ENCODE peak calls at places on chromosome 15, in four cellular contexts. One of them, this sample, is unnamed.

GRCh38 chr15:71153823-71154524 is 38.7 kb downstream of the THSD4 start:
- DNase-seq in stimulated activated naive CD8-positive, alpha-beta T cell treated with anti-CD3 and anti-CD28 coated beads, Interleukin-15, amount 100 ng/mL, for 72 hours: no peak
- DNase-seq in stimulated activated CD8-positive, alpha-beta memory T cell treated with anti-CD3 and anti-CD28 coated beads, Interleukin-4, amount 100 ng/mL, for 4 hours: no peak
- DNase-seq in stimulated activated naive CD4-positive, alpha-beta T cell treated with Interleukin-2 at 50 U/mL for 16 hours: no peak
- DNase-seq in this sample: no peak

GRCh38 chr15:85543741-85544155 is 163.3 kb downstream of the AKAP13 start:
- DNase-seq in stimulated activated naive CD4-positive, alpha-beta T cell treated with Interleukin-2 at 50 U/mL for 16 hours: no peak
- DNase-seq in stimulated activated naive CD8-positive, alpha-beta T cell treated with anti-CD3 and anti-CD28 coated beads, Interleukin-15, amount 100 ng/mL, for 72 hours: peak
- DNase-seq in stimulated activated CD8-positive, alpha-beta memory T cell treated with anti-CD3 and anti-CD28 coated beads, Interleukin-4, amount 100 ng/mL, for 4 hours: peak
- DNase-seq in this sample: no peak

GRCh38 chr15:57334257-57334656 is 42.0 kb upstream of the CGNL1 start:
- DNase-seq in stimulated activated naive CD4-positive, alpha-beta T cell treated with Interleukin-2 at 50 U/mL for 16 hours: no peak
- DNase-seq in stimulated activated naive CD8-positive, alpha-beta T cell treated with anti-CD3 and anti-CD28 coated beads, Interleukin-15, amount 100 ng/mL, for 72 hours: no peak
- DNase-seq in stimulated activated CD8-positive, alpha-beta memory T cell treated with anti-CD3 and anti-CD28 coated beads, Interleukin-4, amount 100 ng/mL, for 4 hours: no peak
- DNase-seq in this sample: no peak

GRCh38 chr15:68310178-68310810 is 32.7 kb downstream of the FEM1B start:
- DNase-seq in stimulated activated CD8-positive, alpha-beta memory T cell treated with anti-CD3 and anti-CD28 coated beads, Interleukin-4, amount 100 ng/mL, for 4 hours: no peak
- DNase-seq in stimulated activated naive CD8-positive, alpha-beta T cell treated with anti-CD3 and anti-CD28 coated beads, Interleukin-15, amount 100 ng/mL, for 72 hours: no peak
- DNase-seq in stimulated activated naive CD4-positive, alpha-beta T cell treated with Interleukin-2 at 50 U/mL for 16 hours: no peak
- DNase-seq in this sample: no peak

GRCh38 chr15:72770673-72771328 is 12.8 kb downstream of the ADPGK start:
- DNase-seq in stimulated activated naive CD4-positive, alpha-beta T cell treated with Interleukin-2 at 50 U/mL for 16 hours: no peak
- DNase-seq in stimulated activated naive CD8-positive, alpha-beta T cell treated with anti-CD3 and anti-CD28 coated beads, Interleukin-15, amount 100 ng/mL, for 72 hours: no peak
- DNase-seq in stimulated activated CD8-positive, alpha-beta memory T cell treated with anti-CD3 and anti-CD28 coated beads, Interleukin-4, amount 100 ng/mL, for 4 hours: no peak
- DNase-seq in this sample: no peak

GRCh38 chr15:42348083-42348482 is 11.2 kb upstream of the CAPN3 start:
- DNase-seq in stimulated activated CD8-positive, alpha-beta memory T cell treated with anti-CD3 and anti-CD28 coated beads, Interleukin-4, amount 100 ng/mL, for 4 hours: no peak
- DNase-seq in stimulated activated naive CD4-positive, alpha-beta T cell treated with Interleukin-2 at 50 U/mL for 16 hours: no peak
- DNase-seq in stimulated activated naive CD8-positive, alpha-beta T cell treated with anti-CD3 and anti-CD28 coated beads, Interleukin-15, amount 100 ng/mL, for 72 hours: no peak
- DNase-seq in this sample: no peak

GRCh38 chr15:90588427-90588826 is 58.7 kb downstream of the CRTC3 start:
- DNase-seq in stimulated activated naive CD4-positive, alpha-beta T cell treated with Interleukin-2 at 50 U/mL for 16 hours: no peak
- DNase-seq in stimulated activated naive CD8-positive, alpha-beta T cell treated with anti-CD3 and anti-CD28 coated beads, Interleukin-15, amount 100 ng/mL, for 72 hours: no peak
- DNase-seq in stimulated activated CD8-positive, alpha-beta memory T cell treated with anti-CD3 and anti-CD28 coated beads, Interleukin-4, amount 100 ng/mL, for 4 hours: no peak
- DNase-seq in this sample: no peak

GRCh38 chr15:60010467-60011257 is 6.6 kb downstream of the FOXB1 start:
- DNase-seq in stimulated activated naive CD4-positive, alpha-beta T cell treated with Interleukin-2 at 50 U/mL for 16 hours: no peak
- DNase-seq in stimulated activated CD8-positive, alpha-beta memory T cell treated with anti-CD3 and anti-CD28 coated beads, Interleukin-4, amount 100 ng/mL, for 4 hours: no peak
- DNase-seq in stimulated activated naive CD8-positive, alpha-beta T cell treated with anti-CD3 and anti-CD28 coated beads, Interleukin-15, amount 100 ng/mL, for 72 hours: no peak
- DNase-seq in this sample: no peak

GRCh38 chr15:22936577-22937472 is 43.3 kb downstream of the CYFIP1 start:
- DNase-seq in stimulated activated CD8-positive, alpha-beta memory T cell treated with anti-CD3 and anti-CD28 coated beads, Interleukin-4, amount 100 ng/mL, for 4 hours: no peak
- DNase-seq in stimulated activated naive CD4-positive, alpha-beta T cell treated with Interleukin-2 at 50 U/mL for 16 hours: no peak
- DNase-seq in stimulated activated naive CD8-positive, alpha-beta T cell treated with anti-CD3 and anti-CD28 coated beads, Interleukin-15, amount 100 ng/mL, for 72 hours: no peak
- DNase-seq in this sample: peak

GRCh38 chr15:95440712-95441111 is 889.8 kb upstream of the NR2F2 start:
- DNase-seq in stimulated activated naive CD4-positive, alpha-beta T cell treated with Interleukin-2 at 50 U/mL for 16 hours: no peak
- DNase-seq in stimulated activated CD8-positive, alpha-beta memory T cell treated with anti-CD3 and anti-CD28 coated beads, Interleukin-4, amount 100 ng/mL, for 4 hours: no peak
- DNase-seq in stimulated activated naive CD8-positive, alpha-beta T cell treated with anti-CD3 and anti-CD28 coated beads, Interleukin-15, amount 100 ng/mL, for 72 hours: no peak
- DNase-seq in this sample: no peak

GRCh38 chr15:45276851-45277250 is 24.8 kb downstream of the SLC28A2 start:
- DNase-seq in stimulated activated naive CD4-positive, alpha-beta T cell treated with Interleukin-2 at 50 U/mL for 16 hours: no peak
- DNase-seq in stimulated activated CD8-positive, alpha-beta memory T cell treated with anti-CD3 and anti-CD28 coated beads, Interleukin-4, amount 100 ng/mL, for 4 hours: no peak
- DNase-seq in stimulated activated naive CD8-positive, alpha-beta T cell treated with anti-CD3 and anti-CD28 coated beads, Interleukin-15, amount 100 ng/mL, for 72 hours: no peak
- DNase-seq in this sample: no peak